ENCODE peak calls at places on chromosomes 16 and 17, in ten cellular contexts. J is left ventricle myocardium inferior, U is left lung, L is lower lobe of right lung, N is body of pancreas, G is cardiac fibroblast, Y is heart right ventricle, P is ovary, A is IMR-90, S is fibroblast of lung. M is an unnamed sample.

GRCh38 chr16:5504028-5504758 is 406.6 kb upstream of the EEF2KMT start:
- DNase-seq in S (no peak), J (peak; percentile 22), Y (peak; percentile 5), N (no peak), U (no peak), G (no peak), P (no peak), L (no peak), A (no peak), M (peak; percentile 15)

GRCh38 chr17:48351916-48352332 is 78.1 kb downstream of the SKAP1 start:
- DNase-seq in L (no peak), A (peak; percentile 67), Y (no peak), N (no peak), U (no peak), S (peak; percentile 77), G (peak; percentile 62), P (no peak), J (no peak), M (peak; percentile 45)

GRCh38 chr17:73231363-73231762 is 30.3 kb downstream of the CPSF4L start:
- DNase-seq in P (peak; percentile 35), U (no peak), G (peak; percentile 28), J (no peak), S (peak; percentile 28), A (peak; percentile 25), Y (no peak), N (no peak), L (no peak), M (no peak)

GRCh38 chr17:17420561-17421269 is 56.1 kb upstream of the MED9 start:
- DNase-seq in J (peak; percentile 85), Y (peak; percentile 90), L (peak; percentile 39), S (peak; percentile 63), A (peak; percentile 54), P (no peak), G (peak; percentile 97), N (peak; percentile 58), U (no peak), M (no peak)

GRCh38 chr16:83727018-83727417 is 80.8 kb upstream of the HSBP1 start:
- DNase-seq in U (no peak), L (no peak), S (peak; percentile 42), N (no peak), Y (no peak), G (peak; percentile 3), A (peak; percentile 57), P (no peak), J (no peak), M (no peak)

GRCh38 chr17:49061524-49061943 is 64.3 kb downstream of the IGF2BP1 start:
- DNase-seq in P (no peak), Y (no peak), U (no peak), N (no peak), J (no peak), L (no peak), S (no peak), G (no peak), A (peak; percentile 36), M (peak; percentile 20)

GRCh38 chr17:2693561-2694380 is 17.8 kb downstream of the CLUH start:
- DNase-seq in P (no peak), N (peak; percentile 12), Y (no peak), A (no peak), G (no peak), S (no peak), U (peak; percentile 67), J (no peak), L (no peak), M (no peak)

GRCh38 chr16:55171241-55171640 is 152.8 kb upstream of the IRX6 start:
- DNase-seq in J (no peak), G (no peak), Y (no peak), L (no peak), P (no peak), A (no peak), N (no peak), U (no peak), S (no peak), M (no peak)

GRCh38 chr16:88649924-88650748 is 717 bp downstream of the CYBA start:
- DNase-seq in J (peak; percentile 47), A (peak; percentile 8), P (no peak), N (peak; percentile 57), U (peak; percentile 80), Y (no peak), G (no peak), S (no peak), L (peak; percentile 79), M (peak; percentile 24)

GRCh38 chr17:31388770-31389672 is 2.5 kb upstream of the RAB11FIP4 start:
- DNase-seq in L (no peak), P (no peak), S (peak; percentile 8), G (peak; percentile 16), J (no peak), A (no peak), U (no peak), N (peak; percentile 18), Y (no peak), M (no peak)

GRCh38 chr17:79180358-79181005 is 105.9 kb downstream of the ENGASE start:
- DNase-seq in L (no peak), U (no peak), Y (no peak), A (no peak), P (no peak), N (no peak), J (no peak), G (no peak), S (no peak), M (no peak)

GRCh38 chr17:18039535-18040286 is 503 bp downstream of the GID4 start:
- DNase-seq in Y (no peak), J (no peak), G (no peak), L (peak; percentile 67), U (peak; percentile 90), P (peak; percentile 41), A (no peak), N (peak; percentile 43), S (no peak), M (peak; percentile 49)

DNA sequence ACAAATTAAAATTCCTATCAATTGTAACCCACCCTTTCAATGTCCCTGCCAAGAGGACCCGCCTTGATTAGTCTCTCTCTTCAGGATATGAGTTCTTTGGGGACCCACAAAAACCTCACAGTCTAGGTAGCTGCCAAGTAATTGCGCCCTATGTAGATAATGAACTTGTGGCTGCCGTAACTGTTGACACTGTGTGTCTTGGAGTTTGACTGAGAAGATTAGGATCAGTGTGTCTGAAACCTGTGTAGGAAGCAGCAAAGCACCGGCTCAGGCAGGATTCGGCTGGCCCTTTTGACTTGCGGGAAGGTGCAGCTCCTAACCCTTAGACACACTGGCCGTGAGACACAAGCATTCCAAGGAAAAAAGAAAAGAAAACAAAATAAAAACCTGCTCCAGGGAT is 17.8 kb upstream of the SLC6A4 start:
- DNase-seq in L (no peak), N (no peak), J (no peak), Y (no peak), A (no peak), S (no peak), P (no peak), G (no peak), U (no peak), M (no peak)
- TF ChIP-seq CTCF in L (no peak), N (no peak), J (no peak), Y (no peak), A (no peak), S (no peak), P (no peak), G (no peak), U (no peak), M (no peak)

GRCh38 chr16:2968368-2968737 is 795 bp upstream of the PAQR4 start:
- DNase-seq in A (no peak), J (no peak), S (no peak), N (no peak), P (no peak), G (no peak), L (peak; percentile 36), Y (no peak), U (no peak), M (no peak)
- H3K4me3 ChIP-seq in A (no peak overlapping the region), J (peak overlapping the region; percentile 85), S (no peak overlapping the region), N (no peak overlapping the region), P (no peak overlapping the region), G (no peak overlapping the region), L (peak overlapping the region; percentile 86), Y (peak overlapping the region; percentile 81), U (peak overlapping the region; percentile 72), M (peak overlapping the region; percentile 55)

DNA sequence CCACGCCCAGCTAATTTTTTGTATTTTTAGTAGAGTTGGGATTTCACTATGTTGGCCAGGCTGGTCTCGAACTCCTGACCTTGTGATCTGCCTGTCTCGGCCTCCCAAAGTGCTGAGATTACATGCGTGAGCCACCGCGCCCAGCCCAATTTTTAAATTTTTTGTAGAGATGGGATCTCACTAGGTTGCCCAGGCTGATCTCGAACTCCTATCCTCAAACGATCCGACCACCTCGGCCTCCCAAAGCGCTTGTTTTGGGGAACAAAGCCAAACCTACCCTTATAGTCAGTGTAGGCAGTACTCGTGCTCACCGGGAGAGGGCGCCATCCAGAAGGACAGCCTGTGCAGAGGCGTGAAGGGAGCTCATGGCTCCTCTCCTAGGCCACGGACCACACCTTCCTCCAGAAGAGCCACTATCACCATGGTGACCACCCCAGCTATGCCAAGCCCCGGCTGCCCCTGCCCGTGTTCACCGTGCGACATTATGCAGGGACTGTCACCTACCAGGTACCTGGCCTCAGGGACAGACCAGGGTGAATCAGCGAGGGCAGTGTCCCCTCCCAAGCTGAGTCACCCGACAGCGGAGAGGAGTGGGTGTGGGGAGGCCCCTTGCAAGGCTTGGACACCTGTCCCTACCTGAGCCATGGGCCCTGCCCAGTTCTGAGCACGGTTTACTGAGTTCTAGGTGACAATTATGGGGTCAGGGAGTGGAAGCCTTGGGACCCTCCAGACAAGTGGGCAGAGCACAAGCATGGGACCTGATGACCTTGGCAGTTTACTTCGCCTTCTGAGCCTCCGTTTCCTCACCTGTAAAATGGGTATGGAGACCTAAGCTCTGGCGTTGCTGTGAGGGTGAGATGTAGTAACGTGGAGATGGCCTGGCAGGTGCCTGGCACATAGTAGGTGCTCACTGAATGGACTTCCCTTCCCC is 13.7 kb downstream of the MYO15B start:
- DNase-seq in L (peak; percentile 77), S (peak; percentile 23), P (peak; percentile 46), J (peak; percentile 44), U (peak; percentile 88), G (peak; percentile 35), A (peak; percentile 5), Y (no peak), N (peak; percentile 64), M (peak; percentile 24)
- TF ChIP-seq CTCF in L (peak; percentile 76), S (peak; percentile 48), P (peak; percentile 27), J (peak; percentile 75), U (peak; percentile 49), G (peak; percentile 80), A (peak; percentile 52), Y (peak; percentile 65), N (peak; percentile 65), M (peak; percentile 61)

GRCh38 chr16:66524601-66525164 is 25.2 kb downstream of the TK2 start:
- DNase-seq in J (peak; percentile 31), G (no peak), Y (no peak), L (peak; percentile 74), U (no peak), A (no peak), S (no peak), P (no peak), N (no peak), M (no peak)

GRCh38 chr16:66525396-66526180 is 24.3 kb downstream of the TK2 start:
- DNase-seq in N (no peak), S (no peak), G (peak; percentile 29), J (no peak), A (no peak), Y (no peak), L (no peak), P (no peak), U (no peak), M (no peak)

GRCh38 chr16:66521951-66522771 is 27.8 kb downstream of the TK2 start:
- DNase-seq in U (peak; percentile 90), Y (no peak), P (no peak), S (peak; percentile 51), G (peak; percentile 72), N (no peak), L (peak; percentile 84), J (peak; percentile 31), A (peak; percentile 76), M (peak; percentile 62)

GRCh38 chr16:66522816-66523590 is 26.9 kb downstream of the TK2 start:
- DNase-seq in L (no peak), S (no peak), J (no peak), A (no peak), N (no peak), P (no peak), U (no peak), Y (no peak), G (no peak), M (no peak)

GRCh38 chr16:66523861-66524354 is 26.0 kb downstream of the TK2 start:
- DNase-seq in L (no peak), N (no peak), P (no peak), J (no peak), S (no peak), G (peak; percentile 26), A (no peak), U (no peak), Y (no peak), M (no peak)
- H3K4me3 ChIP-seq in L (no peak overlapping the region), N (no peak overlapping the region), P (no peak overlapping the region), J (no peak overlapping the region), S (no peak overlapping the region), G (no peak overlapping the region), A (no peak overlapping the region), U (no peak overlapping the region), Y (no peak overlapping the region), M (no peak overlapping the region)